ENCODE peak calls at places on chromosomes 1 and 21, in seven cellular contexts. One of them, this sample, is unnamed.
A peak's percentile ranks its signal among the peaks of the same experiment; 100 is the strongest.

GRCh38 chr1:84598418-84598817 is 24.2 kb upstream of the CTBS start:
- DNase-seq in naive thymus-derived CD4-positive, alpha-beta T cell: no peak
- DNase-seq in neural progenitor cell: no peak
- DNase-seq in foreskin keratinocyte: no peak
- DNase-seq in adrenal gland: no peak
- DNase-seq in A673: no peak
- DNase-seq in CD4-positive, alpha-beta T cell: no peak
- DNase-seq in this sample: no peak

GRCh38 chr1:56451491-56451890 is 127.9 kb downstream of the PLPP3 start:
- DNase-seq in naive thymus-derived CD4-positive, alpha-beta T cell: no peak
- DNase-seq in neural progenitor cell: no peak
- DNase-seq in foreskin keratinocyte: no peak
- DNase-seq in adrenal gland: no peak
- DNase-seq in A673: no peak
- DNase-seq in CD4-positive, alpha-beta T cell: no peak
- DNase-seq in this sample: no peak

GRCh38 chr1:159171688-159172501 is 480 bp downstream of the CADM3 start:
- DNase-seq in naive thymus-derived CD4-positive, alpha-beta T cell: no peak
- DNase-seq in neural progenitor cell: peak; percentile 75
- DNase-seq in foreskin keratinocyte: no peak
- DNase-seq in adrenal gland: no peak
- DNase-seq in A673: no peak
- DNase-seq in CD4-positive, alpha-beta T cell: no peak
- DNase-seq in this sample: no peak

GRCh38 chr21:33289199-33289819 is 23.1 kb downstream of the IL10RB start:
- DNase-seq in naive thymus-derived CD4-positive, alpha-beta T cell: no peak
- DNase-seq in neural progenitor cell: no peak
- DNase-seq in foreskin keratinocyte: no peak
- DNase-seq in adrenal gland: no peak
- DNase-seq in A673: no peak
- DNase-seq in CD4-positive, alpha-beta T cell: no peak
- DNase-seq in this sample: no peak

GRCh38 chr1:147089457-147089856 is 82.8 kb downstream of the PRKAB2 start:
- DNase-seq in naive thymus-derived CD4-positive, alpha-beta T cell: no peak
- DNase-seq in neural progenitor cell: no peak
- DNase-seq in foreskin keratinocyte: no peak
- DNase-seq in adrenal gland: no peak
- DNase-seq in A673: no peak
- DNase-seq in CD4-positive, alpha-beta T cell: no peak
- DNase-seq in this sample: no peak

GRCh38 chr1:43857163-43857562 is 76.4 kb upstream of the ARTN start:
- DNase-seq in naive thymus-derived CD4-positive, alpha-beta T cell: no peak
- DNase-seq in neural progenitor cell: no peak
- DNase-seq in foreskin keratinocyte: no peak
- DNase-seq in adrenal gland: no peak
- DNase-seq in A673: peak; percentile 69
- DNase-seq in CD4-positive, alpha-beta T cell: no peak
- DNase-seq in this sample: no peak

GRCh38 chr1:236142358-236143103 is at the start of gene GPR137B:
- DNase-seq in naive thymus-derived CD4-positive, alpha-beta T cell: peak; percentile 46
- DNase-seq in neural progenitor cell: peak; percentile 74
- DNase-seq in foreskin keratinocyte: no peak
- DNase-seq in adrenal gland: no peak
- DNase-seq in A673: peak; percentile 44
- DNase-seq in CD4-positive, alpha-beta T cell: peak; percentile 54
- DNase-seq in this sample: no peak

GRCh38 chr1:43853161-43853921 is 80.3 kb upstream of the ARTN start:
- DNase-seq in naive thymus-derived CD4-positive, alpha-beta T cell: peak; percentile 5
- DNase-seq in neural progenitor cell: no peak
- DNase-seq in foreskin keratinocyte: no peak
- DNase-seq in adrenal gland: peak; percentile 59
- DNase-seq in A673: peak; percentile 90
- DNase-seq in CD4-positive, alpha-beta T cell: no peak
- DNase-seq in this sample: no peak

GRCh38 chr1:28865997-28866650 is 48.2 kb upstream of the EPB41 start:
- DNase-seq in naive thymus-derived CD4-positive, alpha-beta T cell: no peak
- DNase-seq in neural progenitor cell: no peak
- DNase-seq in foreskin keratinocyte: no peak
- DNase-seq in adrenal gland: no peak
- DNase-seq in A673: no peak
- DNase-seq in CD4-positive, alpha-beta T cell: no peak
- DNase-seq in this sample: no peak

GRCh38 chr1:3955196-3955772 is 55.2 kb upstream of the C1orf174 start:
- DNase-seq in naive thymus-derived CD4-positive, alpha-beta T cell: no peak
- DNase-seq in neural progenitor cell: no peak
- DNase-seq in foreskin keratinocyte: no peak
- DNase-seq in adrenal gland: no peak
- DNase-seq in A673: no peak
- DNase-seq in CD4-positive, alpha-beta T cell: no peak
- DNase-seq in this sample: no peak

GRCh38 chr1:232459087-232459486 is 170.8 kb downstream of the SIPA1L2 start:
- DNase-seq in naive thymus-derived CD4-positive, alpha-beta T cell: no peak
- DNase-seq in neural progenitor cell: no peak
- DNase-seq in foreskin keratinocyte: no peak
- DNase-seq in adrenal gland: no peak
- DNase-seq in A673: no peak
- DNase-seq in CD4-positive, alpha-beta T cell: no peak
- DNase-seq in this sample: no peak

GRCh38 chr1:10866314-10867091 is 70.1 kb upstream of the CASZ1 start:
- DNase-seq in naive thymus-derived CD4-positive, alpha-beta T cell: peak; percentile 25
- DNase-seq in neural progenitor cell: peak; percentile 75
- DNase-seq in foreskin keratinocyte: no peak
- DNase-seq in adrenal gland: peak; percentile 27
- DNase-seq in A673: peak; percentile 33
- DNase-seq in CD4-positive, alpha-beta T cell: peak; percentile 8
- DNase-seq in this sample: no peak

GRCh38 chr21:33543505-33544129 is 779 bp downstream of the SON start:
- DNase-seq in naive thymus-derived CD4-positive, alpha-beta T cell: no peak
- DNase-seq in neural progenitor cell: peak; percentile 87
- DNase-seq in foreskin keratinocyte: no peak
- DNase-seq in adrenal gland: peak; percentile 75
- DNase-seq in A673: no peak
- DNase-seq in CD4-positive, alpha-beta T cell: no peak
- DNase-seq in this sample: no peak

GRCh38 chr1:30405631-30406212 is 317.7 kb downstream of the MATN1 start:
- DNase-seq in naive thymus-derived CD4-positive, alpha-beta T cell: no peak
- DNase-seq in neural progenitor cell: no peak
- DNase-seq in foreskin keratinocyte: no peak
- DNase-seq in adrenal gland: no peak
- DNase-seq in A673: no peak
- DNase-seq in CD4-positive, alpha-beta T cell: no peak
- DNase-seq in this sample: no peak

GRCh38 chr1:248114890-248115289 is 19.9 kb downstream of the OR2L13 start:
- DNase-seq in naive thymus-derived CD4-positive, alpha-beta T cell: no peak
- DNase-seq in neural progenitor cell: no peak
- DNase-seq in foreskin keratinocyte: no peak
- DNase-seq in adrenal gland: no peak
- DNase-seq in A673: no peak
- DNase-seq in CD4-positive, alpha-beta T cell: no peak
- DNase-seq in this sample: no peak

GRCh38 chr1:76075188-76075489 is 593 bp downstream of the ST6GALNAC3 start:
- DNase-seq in naive thymus-derived CD4-positive, alpha-beta T cell: no peak
- DNase-seq in neural progenitor cell: no peak
- DNase-seq in foreskin keratinocyte: no peak
- DNase-seq in adrenal gland: no peak
- DNase-seq in A673: no peak
- DNase-seq in CD4-positive, alpha-beta T cell: no peak
- DNase-seq in this sample: no peak

GRCh38 chr1:27887215-27888035 is 15.1 kb downstream of the THEMIS2 start:
- DNase-seq in naive thymus-derived CD4-positive, alpha-beta T cell: peak; percentile 39
- DNase-seq in neural progenitor cell: no peak
- DNase-seq in foreskin keratinocyte: no peak
- DNase-seq in adrenal gland: no peak
- DNase-seq in A673: no peak
- DNase-seq in CD4-positive, alpha-beta T cell: peak; percentile 55
- DNase-seq in this sample: no peak

DNA sequence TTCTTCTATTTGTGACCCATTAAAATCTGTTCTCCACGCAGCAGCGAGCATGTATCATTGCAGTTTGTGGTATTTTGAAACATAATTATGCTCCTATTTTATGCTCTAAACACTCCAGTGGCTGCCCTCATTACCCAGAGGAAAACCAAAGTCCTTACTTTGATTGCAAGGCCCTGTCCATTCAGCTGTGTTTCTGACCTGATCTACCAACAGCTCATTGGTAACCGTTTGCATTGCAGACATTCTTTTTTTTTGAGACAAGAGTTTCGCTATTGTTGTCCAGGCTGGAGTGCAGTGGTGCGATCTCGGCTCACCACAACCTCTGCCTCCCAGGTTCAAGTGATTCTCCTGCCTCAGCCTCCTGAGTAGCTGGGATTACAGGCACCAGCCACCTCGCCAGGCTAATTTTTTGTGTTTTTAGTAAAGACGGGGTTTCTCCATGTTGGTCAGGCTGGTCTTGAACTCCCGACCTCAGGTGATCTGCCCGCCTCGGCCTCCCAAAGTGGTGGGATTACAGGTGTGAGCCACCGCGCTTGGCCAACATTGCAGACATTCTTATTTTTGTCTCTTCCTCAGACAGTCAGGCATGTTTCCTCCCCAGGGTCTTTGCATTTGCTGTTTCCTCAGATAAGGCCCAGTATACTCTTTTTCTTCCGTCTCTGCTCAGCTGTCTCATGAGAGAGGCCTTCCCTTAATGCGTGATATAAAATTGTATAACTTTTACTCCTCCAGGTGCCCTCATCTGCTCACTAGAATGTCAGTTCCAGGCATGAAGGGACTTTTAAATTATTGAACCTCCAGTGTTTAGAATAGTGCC is 32.5 kb downstream of the THRAP3 start:
- DNase-seq in naive thymus-derived CD4-positive, alpha-beta T cell: no peak
- DNase-seq in neural progenitor cell: no peak
- DNase-seq in foreskin keratinocyte: no peak
- DNase-seq in adrenal gland: no peak
- DNase-seq in A673: no peak
- DNase-seq in CD4-positive, alpha-beta T cell: no peak
- DNase-seq in this sample: no peak
- H3K27ac ChIP-seq in naive thymus-derived CD4-positive, alpha-beta T cell: no peak overlapping the region
- H3K27ac ChIP-seq in neural progenitor cell: no peak overlapping the region
- H3K27ac ChIP-seq in foreskin keratinocyte: no peak overlapping the region
- H3K27ac ChIP-seq in adrenal gland: no peak overlapping the region
- H3K27ac ChIP-seq in A673: no peak overlapping the region
- H3K27ac ChIP-seq in CD4-positive, alpha-beta T cell: no peak overlapping the region
- H3K27ac ChIP-seq in this sample: peak overlapping the region; percentile 40

GRCh38 chr1:164767257-164768044 is 208.5 kb downstream of the PBX1 start:
- DNase-seq in naive thymus-derived CD4-positive, alpha-beta T cell: no peak
- DNase-seq in neural progenitor cell: no peak
- DNase-seq in foreskin keratinocyte: no peak
- DNase-seq in adrenal gland: no peak
- DNase-seq in A673: no peak
- DNase-seq in CD4-positive, alpha-beta T cell: no peak
- DNase-seq in this sample: no peak
- H3K27ac ChIP-seq in naive thymus-derived CD4-positive, alpha-beta T cell: no peak overlapping the region
- H3K27ac ChIP-seq in neural progenitor cell: no peak overlapping the region
- H3K27ac ChIP-seq in foreskin keratinocyte: no peak overlapping the region
- H3K27ac ChIP-seq in adrenal gland: no peak overlapping the region
- H3K27ac ChIP-seq in A673: no peak overlapping the region
- H3K27ac ChIP-seq in CD4-positive, alpha-beta T cell: no peak overlapping the region
- H3K27ac ChIP-seq in this sample: peak overlapping the region; percentile 22

DNA sequence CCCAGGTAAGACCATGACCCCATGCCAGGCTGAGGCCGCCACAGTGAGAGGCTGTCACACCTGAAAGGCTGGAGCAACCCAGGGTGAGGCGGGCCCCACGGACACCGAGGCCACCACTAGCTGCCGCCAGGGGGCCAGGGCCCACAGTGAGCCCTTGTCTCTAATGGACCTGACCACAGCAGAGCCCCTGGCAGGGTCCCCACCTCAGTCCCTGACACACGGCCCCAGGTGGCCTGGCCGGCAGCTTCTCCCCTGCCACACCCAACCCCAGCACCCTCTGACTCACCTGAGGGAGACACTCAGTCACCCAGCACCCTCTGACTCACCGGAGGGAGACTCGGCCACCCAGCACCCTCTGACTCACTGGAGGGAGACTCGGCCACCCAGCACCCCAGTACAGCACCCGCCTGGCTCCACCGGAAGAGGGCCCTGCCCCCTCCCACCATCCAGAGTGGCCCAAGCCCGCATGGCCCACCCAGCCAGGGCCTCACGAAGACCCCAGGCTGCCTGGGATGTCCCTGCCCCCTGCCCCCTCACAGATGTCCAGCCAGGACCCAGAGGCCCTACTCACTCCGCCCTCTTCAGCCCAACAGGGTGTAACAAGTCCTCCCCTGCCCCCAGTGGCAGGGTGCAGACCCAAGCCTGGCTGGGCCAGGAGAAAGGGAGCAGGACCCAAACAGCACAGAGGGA is 4.4 kb downstream of the DVL1 start:
- DNase-seq in naive thymus-derived CD4-positive, alpha-beta T cell: no peak
- DNase-seq in neural progenitor cell: no peak
- DNase-seq in foreskin keratinocyte: peak; percentile 93
- DNase-seq in adrenal gland: peak; percentile 64
- DNase-seq in A673: no peak
- DNase-seq in CD4-positive, alpha-beta T cell: no peak
- DNase-seq in this sample: peak; percentile 78
- H3K27ac ChIP-seq in naive thymus-derived CD4-positive, alpha-beta T cell: no peak overlapping the region
- H3K27ac ChIP-seq in neural progenitor cell: no peak overlapping the region
- H3K27ac ChIP-seq in foreskin keratinocyte: peak overlapping the region; percentile 86
- H3K27ac ChIP-seq in adrenal gland: no peak overlapping the region
- H3K27ac ChIP-seq in A673: peak overlapping the region; percentile 16
- H3K27ac ChIP-seq in CD4-positive, alpha-beta T cell: no peak overlapping the region
- H3K27ac ChIP-seq in this sample: peak overlapping the region; percentile 98

GRCh38 chr21:23955130-23955873 is 1652.0 kb downstream of the MRPL39 start:
- DNase-seq in naive thymus-derived CD4-positive, alpha-beta T cell: no peak
- DNase-seq in neural progenitor cell: no peak
- DNase-seq in foreskin keratinocyte: no peak
- DNase-seq in adrenal gland: no peak
- DNase-seq in A673: no peak
- DNase-seq in CD4-positive, alpha-beta T cell: no peak
- DNase-seq in this sample: no peak

GRCh38 chr21:23952269-23952668 is 1655.0 kb downstream of the MRPL39 start:
- DNase-seq in naive thymus-derived CD4-positive, alpha-beta T cell: no peak
- DNase-seq in neural progenitor cell: no peak
- DNase-seq in foreskin keratinocyte: no peak
- DNase-seq in adrenal gland: no peak
- DNase-seq in A673: no peak
- DNase-seq in CD4-positive, alpha-beta T cell: no peak
- DNase-seq in this sample: no peak

GRCh38 chr21:23949493-23949892 is 1657.8 kb downstream of the MRPL39 start:
- DNase-seq in naive thymus-derived CD4-positive, alpha-beta T cell: no peak
- DNase-seq in neural progenitor cell: no peak
- DNase-seq in foreskin keratinocyte: no peak
- DNase-seq in adrenal gland: no peak
- DNase-seq in A673: no peak
- DNase-seq in CD4-positive, alpha-beta T cell: no peak
- DNase-seq in this sample: no peak

GRCh38 chr21:23951251-23951650 is 1656.0 kb downstream of the MRPL39 start:
- DNase-seq in naive thymus-derived CD4-positive, alpha-beta T cell: no peak
- DNase-seq in neural progenitor cell: no peak
- DNase-seq in foreskin keratinocyte: no peak
- DNase-seq in adrenal gland: no peak
- DNase-seq in A673: no peak
- DNase-seq in CD4-positive, alpha-beta T cell: no peak
- DNase-seq in this sample: no peak

DNA sequence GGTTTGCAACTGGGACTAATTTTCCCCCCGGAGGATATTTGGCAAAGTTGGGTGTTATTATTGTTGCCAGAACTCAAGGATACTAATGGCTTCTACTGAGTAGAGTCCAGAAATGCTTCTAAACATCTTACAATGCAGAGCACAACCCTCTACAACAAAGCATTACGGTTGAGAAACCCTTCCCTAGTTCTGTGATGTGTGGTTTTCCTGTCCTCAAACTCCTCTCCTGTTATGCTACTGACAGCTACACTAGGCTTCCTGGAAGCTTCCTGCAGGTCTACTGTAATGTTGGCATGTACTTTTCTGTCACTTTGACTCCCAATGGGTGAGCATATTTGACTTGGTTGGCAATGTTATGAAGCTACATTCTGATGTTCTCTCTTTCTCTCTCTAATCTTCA is 1656.9 kb downstream of the MRPL39 start:
- DNase-seq in naive thymus-derived CD4-positive, alpha-beta T cell: no peak
- DNase-seq in neural progenitor cell: no peak
- DNase-seq in foreskin keratinocyte: no peak
- DNase-seq in adrenal gland: no peak
- DNase-seq in A673: no peak
- DNase-seq in CD4-positive, alpha-beta T cell: no peak
- DNase-seq in this sample: no peak
- H3K27ac ChIP-seq in naive thymus-derived CD4-positive, alpha-beta T cell: no peak overlapping the region
- H3K27ac ChIP-seq in neural progenitor cell: no peak overlapping the region
- H3K27ac ChIP-seq in foreskin keratinocyte: no peak overlapping the region
- H3K27ac ChIP-seq in adrenal gland: no peak overlapping the region
- H3K27ac ChIP-seq in A673: no peak overlapping the region
- H3K27ac ChIP-seq in CD4-positive, alpha-beta T cell: no peak overlapping the region
- H3K27ac ChIP-seq in this sample: no peak overlapping the region